ENCODE peak calls at places on chromosomes 12 and 14, in eight cellular contexts. B is K562, Y is A549, J is left ventricle myocardium inferior, I is GM23248, H is A673, O is prostate gland, N is astrocyte. T is an unnamed sample. For H3K4me1, the result is how much of the 10 kb centered on the place peaks cover.

GRCh38 chr12:116395381-116395780 is 117.9 kb upstream of the MED13L start:
- DNase-seq in O (no peak), N (no peak), I (peak), Y (no peak), H (no peak), J (no peak), B (no peak), T (no peak)

GRCh38 chr12:12986775-12987332 is 13.2 kb downstream of the HEBP1 start:
- DNase-seq in O (no peak), I (no peak), H (peak), N (no peak), J (no peak), B (no peak), Y (no peak), T (no peak)

GRCh38 chr14:60245316-60246177 is 3.5 kb upstream of the PPM1A start:
- DNase-seq in I (no peak), O (no peak), N (no peak), B (peak), H (peak), Y (no peak), J (no peak), T (no peak)

GRCh38 chr12:28218875-28219274 is 28.6 kb downstream of the CCDC91 start:
- DNase-seq in J (no peak), N (no peak), B (no peak), Y (no peak), I (no peak), O (no peak), H (no peak), T (no peak)

GRCh38 chr14:28157887-28158791 is 608.4 kb upstream of the FOXG1 start:
- DNase-seq in N (no peak), B (no peak), J (no peak), O (no peak), H (no peak), Y (no peak), I (no peak), T (no peak)

GRCh38 chr12:89151536-89151935 is 200.8 kb downstream of the DUSP6 start:
- DNase-seq in N (no peak), I (no peak), B (no peak), J (no peak), O (no peak), Y (no peak), H (peak), T (no peak)

GRCh38 chr12:105279460-105280056 is 43.6 kb upstream of the APPL2 start:
- DNase-seq in H (peak), B (peak), Y (no peak), J (no peak), I (peak), N (no peak), O (no peak), T (no peak)

GRCh38 chr12:104669057-104669770 is 212.5 kb downstream of the CHST11 start:
- DNase-seq in Y (no peak), I (no peak), N (no peak), O (peak), H (peak), J (peak), B (no peak), T (peak)

GRCh38 chr12:120903382-120903817 is 758 bp downstream of the SPPL3 start:
- DNase-seq in H (peak), Y (peak), I (peak), N (no peak), J (peak), O (peak), B (peak), T (peak)

GRCh38 chr14:102249041-102249440 is 55.9 kb downstream of the MOK start:
- DNase-seq in O (no peak), I (no peak), N (peak), B (no peak), H (no peak), J (no peak), Y (no peak), T (no peak)

GRCh38 chr14:77455966-77456640 is 1.3 kb downstream of the VIPAS39 start:
- DNase-seq in H (no peak), B (no peak), N (no peak), Y (no peak), O (no peak), J (no peak), I (no peak), T (no peak)
- H3K27ac ChIP-seq in H (peak), B (no peak), N (no peak), Y (no peak), O (no peak), J (no peak), I (no peak), T (no peak)

GRCh38 chr12:23004473-23005020 is 379.6 kb downstream of the ETNK1 start:
- DNase-seq in J (no peak), O (no peak), N (no peak), B (no peak), Y (no peak), H (no peak), I (no peak), T (no peak)

GRCh38 chr12:23005387-23005786 is 380.4 kb downstream of the ETNK1 start:
- DNase-seq in J (no peak), Y (no peak), I (no peak), H (no peak), N (no peak), B (no peak), O (no peak), T (no peak)

GRCh38 chr12:23006413-23006812 is 381.4 kb downstream of the ETNK1 start:
- DNase-seq in O (no peak), I (no peak), J (peak), B (no peak), N (no peak), Y (no peak), H (no peak), T (no peak)

GRCh38 chr12:23002381-23002780 is 377.4 kb downstream of the ETNK1 start:
- DNase-seq in I (no peak), N (no peak), J (no peak), H (no peak), O (no peak), Y (no peak), B (no peak), T (no peak)

GRCh38 chr12:23001487-23001886 is 376.5 kb downstream of the ETNK1 start:
- DNase-seq in O (no peak), H (no peak), I (peak), N (no peak), J (no peak), Y (no peak), B (no peak), T (no peak)
- H3K4me1 ChIP-seq in O (under half), H (under half), I (under half), N (under half), J (under half), Y (under half), B (under half), T (under half)

DNA sequence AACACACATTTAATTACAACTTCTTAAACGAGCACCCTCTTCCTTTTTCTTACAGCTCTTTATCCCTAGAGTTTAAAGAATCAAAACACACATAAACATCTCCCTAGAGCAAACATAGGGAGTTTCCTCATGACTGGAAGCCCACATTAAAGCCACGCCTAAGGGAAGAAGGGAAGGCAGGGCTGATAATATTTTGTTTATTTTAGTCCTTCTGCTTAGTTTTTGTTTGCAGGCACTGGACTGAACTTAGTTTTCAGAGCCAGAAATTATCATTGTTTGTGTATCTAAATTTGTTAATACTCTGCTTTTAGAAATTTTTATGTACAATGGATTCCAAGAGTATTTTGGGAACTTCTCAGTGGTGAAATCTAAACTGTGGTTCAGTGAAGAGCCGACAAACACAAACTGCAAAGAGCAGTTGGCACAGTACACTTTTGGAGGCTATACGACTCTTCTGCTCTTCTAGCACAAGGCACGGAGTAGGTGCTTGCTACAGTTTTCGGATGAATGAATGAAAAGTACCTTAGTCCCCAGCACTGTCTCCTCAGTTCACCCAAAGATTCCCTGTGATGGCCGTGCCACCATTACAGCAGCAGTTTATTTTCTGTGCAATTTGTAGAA is 17.6 kb upstream of the AMIGO2 start:
- DNase-seq in I (peak), Y (no peak), O (no peak), J (no peak), N (peak), H (no peak), B (no peak), T (no peak)
- H3K27ac ChIP-seq in I (no peak), Y (peak), O (no peak), J (no peak), N (peak), H (no peak), B (no peak), T (peak)

GRCh38 chr12:111993290-111994150 is 19.4 kb downstream of the TMEM116 start:
- DNase-seq in N (no peak), I (no peak), Y (no peak), O (no peak), B (no peak), J (no peak), H (no peak), T (no peak)

GRCh38 chr12:111992464-111992863 is 20.5 kb downstream of the TMEM116 start:
- DNase-seq in N (no peak), H (no peak), I (no peak), J (no peak), B (no peak), Y (no peak), O (no peak), T (no peak)

GRCh38 chr12:111997300-111997699 is 15.7 kb downstream of the TMEM116 start:
- DNase-seq in O (no peak), J (no peak), B (no peak), N (no peak), Y (no peak), H (no peak), I (no peak), T (no peak)

GRCh38 chr12:111998015-111998414 is 14.9 kb downstream of the TMEM116 start:
- DNase-seq in J (no peak), I (no peak), N (no peak), Y (no peak), B (no peak), H (no peak), O (no peak), T (no peak)

GRCh38 chr12:111995782-111996480 is 17.0 kb downstream of the TMEM116 start:
- DNase-seq in N (no peak), I (no peak), H (no peak), Y (no peak), O (no peak), J (no peak), B (no peak), T (no peak)
- H3K4me1 ChIP-seq in N (under half), I (under half), H (under half), Y (under half), O (under half), J (half or more), B (under half), T (under half)

DNA sequence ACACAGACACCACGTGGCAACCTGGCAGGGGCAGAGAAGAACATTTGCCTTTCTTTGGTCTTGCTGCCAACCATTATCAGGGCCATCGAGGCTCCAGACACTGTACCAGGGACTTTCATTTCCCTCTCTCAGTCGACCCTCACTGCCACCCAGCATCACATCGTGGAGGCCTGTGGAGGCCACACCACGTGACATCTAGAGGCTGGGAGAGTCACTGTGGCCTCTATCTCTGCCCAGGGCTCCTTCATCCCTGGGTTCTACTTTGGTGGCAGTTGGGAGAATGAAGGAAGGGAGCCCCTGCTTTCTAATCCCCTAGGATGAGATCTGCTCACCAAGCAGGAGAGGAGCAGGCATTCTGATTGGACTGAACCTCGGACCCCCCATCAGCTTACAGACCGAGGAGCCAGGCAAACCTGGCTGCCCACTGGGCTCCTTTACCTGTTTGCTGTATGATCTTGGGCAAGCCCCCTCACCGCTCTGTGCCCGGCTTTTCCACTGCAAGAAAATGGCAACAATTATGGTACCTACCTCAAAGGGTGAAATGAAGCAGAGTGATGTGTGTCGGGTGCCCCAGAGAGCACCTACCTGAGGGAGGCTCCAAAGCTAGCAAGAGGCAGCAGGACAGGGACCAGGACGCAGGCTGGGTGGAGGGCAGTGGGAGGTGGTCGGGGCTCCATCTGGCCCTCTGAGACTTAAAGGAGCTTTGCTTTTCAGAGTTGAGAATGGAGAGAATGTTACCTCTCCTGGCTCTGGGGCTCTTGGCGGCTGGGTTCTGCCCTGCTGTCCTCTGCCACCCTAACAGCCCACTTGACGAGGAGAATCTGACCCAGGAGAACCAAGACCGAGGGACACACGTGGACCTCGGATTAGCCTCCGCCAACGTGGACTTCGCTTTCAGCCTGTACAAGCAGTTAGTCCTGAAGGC is 1.8 kb downstream of the SERPINA3 start:
- DNase-seq in J (no peak), Y (no peak), B (no peak), O (no peak), H (no peak), N (no peak), I (no peak), T (no peak)
- H3K27ac ChIP-seq in J (peak), Y (peak), B (no peak), O (no peak), H (no peak), N (no peak), I (no peak), T (no peak)

GRCh38 chr12:62726471-62726980 is 208.4 kb downstream of the PPM1H start:
- DNase-seq in Y (no peak), I (peak), O (no peak), B (no peak), J (no peak), H (no peak), N (no peak), T (no peak)
- H3K4me1 ChIP-seq in Y (half or more), I (half or more), O (under half), B (under half), J (under half), H (under half), N (under half), T (under half)

DNA sequence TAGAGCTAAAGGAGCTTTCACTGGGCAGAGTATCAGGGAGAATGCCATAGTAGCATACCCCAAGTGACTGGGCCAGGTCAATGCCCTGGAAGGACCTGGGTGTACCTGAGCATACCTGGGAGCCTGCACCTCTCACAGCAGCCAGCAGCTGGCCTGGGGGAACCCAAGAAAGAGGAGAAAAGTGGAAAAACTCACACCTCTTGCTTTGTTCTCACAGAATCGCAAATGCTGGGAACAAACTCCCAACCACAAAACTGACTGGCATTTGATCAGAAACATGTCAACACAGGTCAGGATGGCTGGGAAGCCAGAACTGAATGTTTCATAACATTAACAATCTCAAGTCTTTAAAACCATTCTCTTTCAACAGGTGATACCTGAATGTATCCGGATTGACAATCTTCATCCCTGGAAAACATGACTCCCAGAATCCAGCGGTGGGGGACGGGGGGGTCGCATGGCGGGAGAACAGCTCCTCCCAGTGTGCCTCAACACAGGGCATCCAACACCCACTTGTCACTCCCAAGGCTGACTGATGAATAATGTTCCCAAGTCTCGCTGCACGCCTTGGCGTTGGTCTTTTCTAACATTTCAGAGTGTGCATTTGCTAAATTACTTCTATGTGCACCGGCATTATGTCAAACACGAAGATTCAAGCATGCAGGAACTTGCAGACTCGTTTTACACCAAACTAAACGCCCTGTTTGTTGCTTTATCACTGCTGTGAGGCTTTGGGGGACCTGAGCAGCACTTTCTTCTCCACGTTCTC is 7.9 kb downstream of the FOXN3 start:
- DNase-seq in I (no peak), O (peak), H (no peak), B (no peak), J (no peak), N (no peak), Y (no peak), T (no peak)
- H3K27ac ChIP-seq in I (no peak), O (peak), H (no peak), B (no peak), J (peak), N (no peak), Y (no peak), T (peak)

GRCh38 chr12:6954316-6954710 is 3.2 kb downstream of the PTPN6 start:
- DNase-seq in O (no peak), J (no peak), N (no peak), I (no peak), B (no peak), Y (no peak), H (no peak), T (no peak)

GRCh38 chr12:6954754-6955461 is 3.8 kb downstream of the PTPN6 start:
- DNase-seq in N (no peak), H (no peak), O (no peak), J (peak), I (no peak), B (no peak), Y (no peak), T (no peak)

GRCh38 chr12:6952860-6953416 is 1.8 kb downstream of the PTPN6 start:
- DNase-seq in Y (no peak), I (no peak), B (no peak), O (no peak), J (peak), H (no peak), N (no peak), T (no peak)

GRCh38 chr12:6952121-6952859 is 1.1 kb downstream of the PTPN6 start:
- DNase-seq in N (no peak), J (peak), O (no peak), I (no peak), B (no peak), Y (no peak), H (no peak), T (no peak)

DNA sequence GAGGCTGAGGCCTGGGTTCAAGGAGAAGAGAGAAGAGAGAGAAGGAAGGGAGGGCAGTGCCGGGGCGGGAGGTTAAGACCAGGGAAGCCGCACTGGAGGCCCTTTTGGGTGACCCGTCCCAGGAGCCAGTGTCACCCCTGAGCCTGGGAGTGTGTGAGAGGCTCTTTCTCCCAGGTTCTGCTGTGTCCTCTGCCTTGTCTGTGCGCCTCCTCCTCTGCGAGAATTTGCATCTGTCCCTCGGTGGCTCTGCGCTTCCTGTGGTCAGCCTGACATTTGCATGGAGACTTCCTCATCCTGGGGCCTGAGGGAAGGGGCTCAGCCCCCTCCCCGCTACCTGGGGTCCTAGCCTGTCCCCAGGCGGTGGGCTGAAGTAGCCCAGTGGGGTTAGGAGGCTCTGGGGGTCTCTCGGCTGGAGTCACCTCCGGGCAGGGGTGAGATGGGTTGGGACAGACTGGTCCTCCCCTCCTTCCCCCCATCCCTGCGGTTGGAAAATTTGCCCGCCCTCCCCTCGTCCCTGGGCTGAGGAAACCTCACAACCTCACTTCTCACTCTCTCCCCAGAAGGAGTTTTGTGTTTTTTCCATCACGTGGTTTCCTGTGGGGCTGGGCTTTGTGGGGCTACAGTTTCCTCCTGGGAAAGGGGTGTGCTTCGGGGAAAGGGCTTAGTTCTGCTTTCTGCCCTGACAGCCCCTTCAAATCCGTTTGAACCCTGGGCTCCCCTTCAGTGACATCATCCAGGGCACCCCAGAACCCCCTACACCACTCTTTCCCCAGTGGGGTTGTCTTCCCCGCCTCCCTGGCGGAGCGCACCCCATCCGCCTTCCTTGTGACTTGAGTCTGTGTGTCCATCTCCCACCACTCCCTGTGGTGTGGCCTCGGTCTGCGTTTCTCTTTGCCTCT is 2.5 kb downstream of the PTPN6 start:
- DNase-seq in Y (no peak), H (peak), J (peak), O (no peak), N (peak), I (no peak), B (no peak), T (no peak)
- H3K4me1 ChIP-seq in Y (under half), H (under half), J (under half), O (under half), N (under half), I (under half), B (half or more), T (under half)

GRCh38 chr14:50834802-50835276 is 3.9 kb upstream of the NIN start:
- DNase-seq in I (no peak), J (no peak), O (no peak), Y (no peak), B (no peak), H (no peak), N (no peak), T (no peak)
- H3K27ac ChIP-seq in I (no peak), J (no peak), O (no peak), Y (no peak), B (no peak), H (no peak), N (no peak), T (no peak)